ENCODE peak calls at places on chromosomes 1 and 21, in ten cellular contexts. One of them, this sample, is unnamed.

GRCh38 chr1:165863346-165863745 is 35.9 kb downstream of the UCK2 start:
- DNase-seq in AG09309: no peak
- DNase-seq in cardiac muscle cell: no peak
- DNase-seq in tibial artery: no peak
- DNase-seq in H7: no peak
- DNase-seq in astrocyte of the spinal cord: no peak
- DNase-seq in upper lobe of right lung: no peak
- DNase-seq in AG04450: no peak
- DNase-seq in colonic mucosa: no peak
- DNase-seq in aorta: no peak
- DNase-seq in this sample: no peak

GRCh38 chr1:77514871-77515776 is 167.3 kb downstream of the ZZZ3 start:
- DNase-seq in AG09309: peak
- DNase-seq in cardiac muscle cell: peak
- DNase-seq in tibial artery: no peak
- DNase-seq in H7: peak
- DNase-seq in astrocyte of the spinal cord: peak
- DNase-seq in upper lobe of right lung: no peak
- DNase-seq in AG04450: no peak
- DNase-seq in colonic mucosa: no peak
- DNase-seq in aorta: no peak
- DNase-seq in this sample: peak

GRCh38 chr21:36697473-36698159 is 1.3 kb upstream of the SIM2 start:
- DNase-seq in AG09309: no peak
- DNase-seq in cardiac muscle cell: no peak
- DNase-seq in tibial artery: no peak
- DNase-seq in H7: peak
- DNase-seq in astrocyte of the spinal cord: no peak
- DNase-seq in upper lobe of right lung: peak
- DNase-seq in AG04450: no peak
- DNase-seq in colonic mucosa: no peak
- DNase-seq in aorta: no peak
- DNase-seq in this sample: no peak

GRCh38 chr1:98681812-98682211 is 20.3 kb downstream of the SNX7 start:
- DNase-seq in AG09309: no peak
- DNase-seq in cardiac muscle cell: no peak
- DNase-seq in tibial artery: no peak
- DNase-seq in H7: no peak
- DNase-seq in astrocyte of the spinal cord: no peak
- DNase-seq in upper lobe of right lung: no peak
- DNase-seq in AG04450: no peak
- DNase-seq in colonic mucosa: no peak
- DNase-seq in aorta: no peak
- DNase-seq in this sample: no peak

GRCh38 chr21:43611598-43612369 is 47.5 kb downstream of the HSF2BP start:
- DNase-seq in AG09309: no peak
- DNase-seq in cardiac muscle cell: peak
- DNase-seq in tibial artery: peak
- DNase-seq in H7: peak
- DNase-seq in astrocyte of the spinal cord: peak
- DNase-seq in upper lobe of right lung: peak
- DNase-seq in AG04450: peak
- DNase-seq in colonic mucosa: peak
- DNase-seq in aorta: peak
- DNase-seq in this sample: no peak

GRCh38 chr1:182278144-182279054 is 113.2 kb downstream of the GLUL start:
- DNase-seq in AG09309: no peak
- DNase-seq in cardiac muscle cell: no peak
- DNase-seq in tibial artery: no peak
- DNase-seq in H7: no peak
- DNase-seq in astrocyte of the spinal cord: no peak
- DNase-seq in upper lobe of right lung: no peak
- DNase-seq in AG04450: no peak
- DNase-seq in colonic mucosa: no peak
- DNase-seq in aorta: no peak
- DNase-seq in this sample: no peak

GRCh38 chr1:157363660-157364140 is 188.6 kb downstream of the FCRL5 start:
- DNase-seq in AG09309: no peak
- DNase-seq in cardiac muscle cell: peak
- DNase-seq in tibial artery: no peak
- DNase-seq in H7: peak
- DNase-seq in astrocyte of the spinal cord: peak
- DNase-seq in upper lobe of right lung: no peak
- DNase-seq in AG04450: no peak
- DNase-seq in colonic mucosa: peak
- DNase-seq in aorta: no peak
- DNase-seq in this sample: no peak

GRCh38 chr1:94093351-94093750 is 27.6 kb downstream of the ABCA4 start:
- DNase-seq in AG09309: no peak
- DNase-seq in cardiac muscle cell: no peak
- DNase-seq in tibial artery: no peak
- DNase-seq in H7: no peak
- DNase-seq in astrocyte of the spinal cord: peak
- DNase-seq in upper lobe of right lung: no peak
- DNase-seq in AG04450: no peak
- DNase-seq in colonic mucosa: no peak
- DNase-seq in aorta: no peak
- DNase-seq in this sample: no peak

GRCh38 chr21:34726627-34727337 is 58.0 kb downstream of the CLIC6 start:
- DNase-seq in AG09309: no peak
- DNase-seq in cardiac muscle cell: peak
- DNase-seq in tibial artery: no peak
- DNase-seq in H7: no peak
- DNase-seq in astrocyte of the spinal cord: no peak
- DNase-seq in upper lobe of right lung: no peak
- DNase-seq in AG04450: no peak
- DNase-seq in colonic mucosa: no peak
- DNase-seq in aorta: no peak
- DNase-seq in this sample: no peak

GRCh38 chr1:115951552-115951951 is 24.8 kb upstream of the SLC22A15 start:
- DNase-seq in AG09309: no peak
- DNase-seq in cardiac muscle cell: no peak
- DNase-seq in tibial artery: no peak
- DNase-seq in H7: no peak
- DNase-seq in astrocyte of the spinal cord: no peak
- DNase-seq in upper lobe of right lung: no peak
- DNase-seq in AG04450: no peak
- DNase-seq in colonic mucosa: no peak
- DNase-seq in aorta: no peak
- DNase-seq in this sample: no peak

GRCh38 chr1:114695430-114696093 is at the start of gene AMPD1:
- DNase-seq in AG09309: peak
- DNase-seq in cardiac muscle cell: peak
- DNase-seq in tibial artery: no peak
- DNase-seq in H7: no peak
- DNase-seq in astrocyte of the spinal cord: no peak
- DNase-seq in upper lobe of right lung: no peak
- DNase-seq in AG04450: no peak
- DNase-seq in colonic mucosa: no peak
- DNase-seq in aorta: no peak
- DNase-seq in this sample: peak

GRCh38 chr1:239255628-239256160 is 130.7 kb upstream of the CHRM3 start:
- DNase-seq in AG09309: no peak
- DNase-seq in cardiac muscle cell: no peak
- DNase-seq in tibial artery: no peak
- DNase-seq in H7: no peak
- DNase-seq in astrocyte of the spinal cord: no peak
- DNase-seq in upper lobe of right lung: no peak
- DNase-seq in AG04450: no peak
- DNase-seq in colonic mucosa: no peak
- DNase-seq in aorta: no peak
- DNase-seq in this sample: no peak

GRCh38 chr1:41420877-41421276 is 59.6 kb downstream of the FOXO6 start:
- DNase-seq in AG09309: no peak
- DNase-seq in cardiac muscle cell: no peak
- DNase-seq in tibial artery: no peak
- DNase-seq in H7: no peak
- DNase-seq in astrocyte of the spinal cord: peak
- DNase-seq in upper lobe of right lung: no peak
- DNase-seq in AG04450: no peak
- DNase-seq in colonic mucosa: no peak
- DNase-seq in aorta: peak
- DNase-seq in this sample: no peak

GRCh38 chr1:81702079-81702715 is 98.5 kb upstream of the ADGRL2 start:
- DNase-seq in AG09309: no peak
- DNase-seq in cardiac muscle cell: no peak
- DNase-seq in tibial artery: no peak
- DNase-seq in H7: no peak
- DNase-seq in astrocyte of the spinal cord: no peak
- DNase-seq in upper lobe of right lung: no peak
- DNase-seq in AG04450: no peak
- DNase-seq in colonic mucosa: no peak
- DNase-seq in aorta: no peak
- DNase-seq in this sample: no peak

GRCh38 chr1:151759241-151759640 is 4.1 kb downstream of the MRPL9 start:
- DNase-seq in AG09309: no peak
- DNase-seq in cardiac muscle cell: no peak
- DNase-seq in tibial artery: no peak
- DNase-seq in H7: no peak
- DNase-seq in astrocyte of the spinal cord: no peak
- DNase-seq in upper lobe of right lung: no peak
- DNase-seq in AG04450: no peak
- DNase-seq in colonic mucosa: no peak
- DNase-seq in aorta: no peak
- DNase-seq in this sample: no peak

DNA sequence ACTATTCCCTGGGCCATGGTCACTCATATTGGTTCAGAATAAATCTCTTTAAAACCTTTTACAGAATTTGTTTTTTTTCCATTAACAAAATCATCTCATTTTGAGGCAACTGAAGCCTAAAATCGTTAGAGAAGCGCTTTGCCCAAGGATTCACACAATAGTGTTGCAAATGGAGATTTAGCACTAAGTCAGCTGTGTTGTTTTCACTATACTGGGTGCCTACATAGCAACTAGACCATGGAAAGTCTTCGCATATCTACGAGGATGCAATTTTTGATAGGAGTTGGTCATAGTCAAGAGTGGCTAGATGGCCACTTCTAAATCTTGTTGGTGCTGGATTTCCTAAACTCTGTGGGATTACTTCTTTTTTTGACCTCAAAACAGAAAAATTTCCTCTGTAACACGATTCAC is 530 bp upstream of the TIPRL start:
- DNase-seq in AG09309: no peak
- DNase-seq in cardiac muscle cell: no peak
- DNase-seq in tibial artery: no peak
- DNase-seq in H7: no peak
- DNase-seq in astrocyte of the spinal cord: no peak
- DNase-seq in upper lobe of right lung: no peak
- DNase-seq in AG04450: no peak
- DNase-seq in colonic mucosa: no peak
- DNase-seq in aorta: no peak
- DNase-seq in this sample: no peak
- H3K4me3 ChIP-seq in AG09309: no peak
- H3K4me3 ChIP-seq in cardiac muscle cell: peak
- H3K4me3 ChIP-seq in tibial artery: peak
- H3K4me3 ChIP-seq in H7: peak
- H3K4me3 ChIP-seq in astrocyte of the spinal cord: peak
- H3K4me3 ChIP-seq in upper lobe of right lung: peak
- H3K4me3 ChIP-seq in AG04450: peak
- H3K4me3 ChIP-seq in colonic mucosa: peak
- H3K4me3 ChIP-seq in aorta: no peak
- H3K4me3 ChIP-seq in this sample: peak

GRCh38 chr21:45129231-45129923 is 55.0 kb downstream of the ADARB1 start:
- DNase-seq in AG09309: no peak
- DNase-seq in cardiac muscle cell: no peak
- DNase-seq in tibial artery: no peak
- DNase-seq in H7: no peak
- DNase-seq in astrocyte of the spinal cord: no peak
- DNase-seq in upper lobe of right lung: no peak
- DNase-seq in AG04450: no peak
- DNase-seq in colonic mucosa: no peak
- DNase-seq in aorta: peak
- DNase-seq in this sample: no peak
- H3K4me3 ChIP-seq in AG09309: no peak
- H3K4me3 ChIP-seq in cardiac muscle cell: no peak
- H3K4me3 ChIP-seq in tibial artery: no peak
- H3K4me3 ChIP-seq in H7: no peak
- H3K4me3 ChIP-seq in astrocyte of the spinal cord: no peak
- H3K4me3 ChIP-seq in upper lobe of right lung: no peak
- H3K4me3 ChIP-seq in AG04450: no peak
- H3K4me3 ChIP-seq in colonic mucosa: no peak
- H3K4me3 ChIP-seq in aorta: no peak
- H3K4me3 ChIP-seq in this sample: no peak

GRCh38 chr1:149928388-149928724 is 753 bp upstream of the SF3B4 start:
- DNase-seq in AG09309: no peak
- DNase-seq in cardiac muscle cell: no peak
- DNase-seq in tibial artery: no peak
- DNase-seq in H7: no peak
- DNase-seq in astrocyte of the spinal cord: no peak
- DNase-seq in upper lobe of right lung: no peak
- DNase-seq in AG04450: no peak
- DNase-seq in colonic mucosa: no peak
- DNase-seq in aorta: no peak
- DNase-seq in this sample: no peak

GRCh38 chr1:149925751-149926150 is 1.9 kb downstream of the SF3B4 start:
- DNase-seq in AG09309: no peak
- DNase-seq in cardiac muscle cell: no peak
- DNase-seq in tibial artery: no peak
- DNase-seq in H7: no peak
- DNase-seq in astrocyte of the spinal cord: no peak
- DNase-seq in upper lobe of right lung: no peak
- DNase-seq in AG04450: no peak
- DNase-seq in colonic mucosa: no peak
- DNase-seq in aorta: peak
- DNase-seq in this sample: no peak

GRCh38 chr1:149927056-149927534 is 508 bp downstream of the SF3B4 start:
- DNase-seq in AG09309: no peak
- DNase-seq in cardiac muscle cell: no peak
- DNase-seq in tibial artery: no peak
- DNase-seq in H7: no peak
- DNase-seq in astrocyte of the spinal cord: no peak
- DNase-seq in upper lobe of right lung: no peak
- DNase-seq in AG04450: no peak
- DNase-seq in colonic mucosa: no peak
- DNase-seq in aorta: peak
- DNase-seq in this sample: no peak

GRCh38 chr1:149927535-149928387 is at the start of gene SF3B4:
- DNase-seq in AG09309: peak
- DNase-seq in cardiac muscle cell: peak
- DNase-seq in tibial artery: peak
- DNase-seq in H7: peak
- DNase-seq in astrocyte of the spinal cord: peak
- DNase-seq in upper lobe of right lung: peak
- DNase-seq in AG04450: peak
- DNase-seq in colonic mucosa: peak
- DNase-seq in aorta: peak
- DNase-seq in this sample: peak

GRCh38 chr1:149926296-149926695 is 1.3 kb downstream of the SF3B4 start:
- DNase-seq in AG09309: no peak
- DNase-seq in cardiac muscle cell: no peak
- DNase-seq in tibial artery: no peak
- DNase-seq in H7: no peak
- DNase-seq in astrocyte of the spinal cord: no peak
- DNase-seq in upper lobe of right lung: no peak
- DNase-seq in AG04450: no peak
- DNase-seq in colonic mucosa: no peak
- DNase-seq in aorta: peak
- DNase-seq in this sample: no peak
- H3K4me3 ChIP-seq in AG09309: peak
- H3K4me3 ChIP-seq in cardiac muscle cell: peak
- H3K4me3 ChIP-seq in tibial artery: peak
- H3K4me3 ChIP-seq in H7: no peak
- H3K4me3 ChIP-seq in astrocyte of the spinal cord: no peak
- H3K4me3 ChIP-seq in upper lobe of right lung: peak
- H3K4me3 ChIP-seq in AG04450: peak
- H3K4me3 ChIP-seq in colonic mucosa: no peak
- H3K4me3 ChIP-seq in aorta: no peak
- H3K4me3 ChIP-seq in this sample: peak

GRCh38 chr1:48693674-48694347 is 82.9 kb downstream of the BEND5 start:
- DNase-seq in AG09309: no peak
- DNase-seq in cardiac muscle cell: no peak
- DNase-seq in tibial artery: no peak
- DNase-seq in H7: no peak
- DNase-seq in astrocyte of the spinal cord: no peak
- DNase-seq in upper lobe of right lung: no peak
- DNase-seq in AG04450: no peak
- DNase-seq in colonic mucosa: no peak
- DNase-seq in aorta: no peak
- DNase-seq in this sample: no peak
- H3K4me3 ChIP-seq in AG09309: no peak
- H3K4me3 ChIP-seq in cardiac muscle cell: no peak
- H3K4me3 ChIP-seq in tibial artery: no peak
- H3K4me3 ChIP-seq in H7: no peak
- H3K4me3 ChIP-seq in astrocyte of the spinal cord: no peak
- H3K4me3 ChIP-seq in upper lobe of right lung: no peak
- H3K4me3 ChIP-seq in AG04450: no peak
- H3K4me3 ChIP-seq in colonic mucosa: no peak
- H3K4me3 ChIP-seq in aorta: no peak
- H3K4me3 ChIP-seq in this sample: no peak